ENCODE peak calls at places on chromosomes 7 and 10, in six cellular contexts. One of them, this sample, is unnamed.

GRCh38 chr7:18974803-18975202 is 142.6 kb downstream of the TWIST1 start:
- DNase-seq in cardiac septum: no peak
- DNase-seq in activated effector memory CD4-positive, alpha-beta T cell treated with anti-CD3 and anti-CD28 coated beads, Interleukin-2, amount 50 U/mL, for 16 hours: no peak
- DNase-seq in T-helper 9 cell: no peak
- DNase-seq in psoas muscle: no peak
- DNase-seq in MCF 10A: peak
- DNase-seq in this sample: no peak

GRCh38 chr10:5373321-5373720 is 8.6 kb downstream of the UCN3 start:
- DNase-seq in cardiac septum: no peak
- DNase-seq in activated effector memory CD4-positive, alpha-beta T cell treated with anti-CD3 and anti-CD28 coated beads, Interleukin-2, amount 50 U/mL, for 16 hours: no peak
- DNase-seq in T-helper 9 cell: no peak
- DNase-seq in psoas muscle: no peak
- DNase-seq in MCF 10A: no peak
- DNase-seq in this sample: no peak

GRCh38 chr7:7529328-7529727 is 6.3 kb downstream of the COL28A1 start:
- DNase-seq in cardiac septum: no peak
- DNase-seq in activated effector memory CD4-positive, alpha-beta T cell treated with anti-CD3 and anti-CD28 coated beads, Interleukin-2, amount 50 U/mL, for 16 hours: no peak
- DNase-seq in T-helper 9 cell: no peak
- DNase-seq in psoas muscle: no peak
- DNase-seq in MCF 10A: no peak
- DNase-seq in this sample: no peak

GRCh38 chr10:131843881-131844284 is 56.9 kb upstream of the PPP2R2D start:
- DNase-seq in cardiac septum: peak
- DNase-seq in activated effector memory CD4-positive, alpha-beta T cell treated with anti-CD3 and anti-CD28 coated beads, Interleukin-2, amount 50 U/mL, for 16 hours: peak
- DNase-seq in T-helper 9 cell: no peak
- DNase-seq in psoas muscle: peak
- DNase-seq in MCF 10A: no peak
- DNase-seq in this sample: no peak

GRCh38 chr10:132421377-132422168 is 24.6 kb downstream of the PWWP2B start:
- DNase-seq in cardiac septum: peak
- DNase-seq in activated effector memory CD4-positive, alpha-beta T cell treated with anti-CD3 and anti-CD28 coated beads, Interleukin-2, amount 50 U/mL, for 16 hours: no peak
- DNase-seq in T-helper 9 cell: no peak
- DNase-seq in psoas muscle: peak
- DNase-seq in MCF 10A: peak
- DNase-seq in this sample: no peak

GRCh38 chr10:84329986-84330651 is 1.7 kb downstream of the CCSER2 start:
- DNase-seq in cardiac septum: no peak
- DNase-seq in activated effector memory CD4-positive, alpha-beta T cell treated with anti-CD3 and anti-CD28 coated beads, Interleukin-2, amount 50 U/mL, for 16 hours: no peak
- DNase-seq in T-helper 9 cell: no peak
- DNase-seq in psoas muscle: no peak
- DNase-seq in MCF 10A: no peak
- DNase-seq in this sample: no peak

GRCh38 chr10:74827045-74827441 is 643 bp downstream of the KAT6B start:
- DNase-seq in cardiac septum: no peak
- DNase-seq in activated effector memory CD4-positive, alpha-beta T cell treated with anti-CD3 and anti-CD28 coated beads, Interleukin-2, amount 50 U/mL, for 16 hours: no peak
- DNase-seq in T-helper 9 cell: no peak
- DNase-seq in psoas muscle: no peak
- DNase-seq in MCF 10A: no peak
- DNase-seq in this sample: no peak

GRCh38 chr7:33471636-33472242 is 342.4 kb downstream of the BBS9 start:
- DNase-seq in cardiac septum: no peak
- DNase-seq in activated effector memory CD4-positive, alpha-beta T cell treated with anti-CD3 and anti-CD28 coated beads, Interleukin-2, amount 50 U/mL, for 16 hours: no peak
- DNase-seq in T-helper 9 cell: no peak
- DNase-seq in psoas muscle: no peak
- DNase-seq in MCF 10A: no peak
- DNase-seq in this sample: peak

GRCh38 chr7:42338231-42339222 is 101.5 kb upstream of the GLI3 start:
- DNase-seq in cardiac septum: no peak
- DNase-seq in activated effector memory CD4-positive, alpha-beta T cell treated with anti-CD3 and anti-CD28 coated beads, Interleukin-2, amount 50 U/mL, for 16 hours: no peak
- DNase-seq in T-helper 9 cell: no peak
- DNase-seq in psoas muscle: no peak
- DNase-seq in MCF 10A: no peak
- DNase-seq in this sample: no peak

GRCh38 chr7:14016950-14017349 is 27.5 kb upstream of the ETV1 start:
- DNase-seq in cardiac septum: no peak
- DNase-seq in activated effector memory CD4-positive, alpha-beta T cell treated with anti-CD3 and anti-CD28 coated beads, Interleukin-2, amount 50 U/mL, for 16 hours: no peak
- DNase-seq in T-helper 9 cell: no peak
- DNase-seq in psoas muscle: no peak
- DNase-seq in MCF 10A: no peak
- DNase-seq in this sample: no peak

GRCh38 chr7:36526720-36527548 is 137.3 kb downstream of the ANLN start:
- DNase-seq in cardiac septum: no peak
- DNase-seq in activated effector memory CD4-positive, alpha-beta T cell treated with anti-CD3 and anti-CD28 coated beads, Interleukin-2, amount 50 U/mL, for 16 hours: no peak
- DNase-seq in T-helper 9 cell: no peak
- DNase-seq in psoas muscle: no peak
- DNase-seq in MCF 10A: peak
- DNase-seq in this sample: no peak

GRCh38 chr7:69765879-69766278 is 167.6 kb downstream of the AUTS2 start:
- DNase-seq in cardiac septum: no peak
- DNase-seq in activated effector memory CD4-positive, alpha-beta T cell treated with anti-CD3 and anti-CD28 coated beads, Interleukin-2, amount 50 U/mL, for 16 hours: no peak
- DNase-seq in T-helper 9 cell: no peak
- DNase-seq in psoas muscle: no peak
- DNase-seq in MCF 10A: no peak
- DNase-seq in this sample: no peak

GRCh38 chr7:81810448-81811155 is 40.8 kb upstream of the HGF start:
- DNase-seq in cardiac septum: no peak
- DNase-seq in activated effector memory CD4-positive, alpha-beta T cell treated with anti-CD3 and anti-CD28 coated beads, Interleukin-2, amount 50 U/mL, for 16 hours: no peak
- DNase-seq in T-helper 9 cell: no peak
- DNase-seq in psoas muscle: no peak
- DNase-seq in MCF 10A: no peak
- DNase-seq in this sample: no peak

GRCh38 chr7:47336178-47337020 is 245.5 kb downstream of the TNS3 start:
- DNase-seq in cardiac septum: no peak
- DNase-seq in activated effector memory CD4-positive, alpha-beta T cell treated with anti-CD3 and anti-CD28 coated beads, Interleukin-2, amount 50 U/mL, for 16 hours: no peak
- DNase-seq in T-helper 9 cell: no peak
- DNase-seq in psoas muscle: peak
- DNase-seq in MCF 10A: peak
- DNase-seq in this sample: no peak

GRCh38 chr7:151822541-151823181 is 54.3 kb downstream of the PRKAG2 start:
- DNase-seq in cardiac septum: no peak
- DNase-seq in activated effector memory CD4-positive, alpha-beta T cell treated with anti-CD3 and anti-CD28 coated beads, Interleukin-2, amount 50 U/mL, for 16 hours: no peak
- DNase-seq in T-helper 9 cell: no peak
- DNase-seq in psoas muscle: peak
- DNase-seq in MCF 10A: no peak
- DNase-seq in this sample: no peak

GRCh38 chr10:129605986-129606518 is 139.0 kb downstream of the MGMT start:
- DNase-seq in cardiac septum: no peak
- DNase-seq in activated effector memory CD4-positive, alpha-beta T cell treated with anti-CD3 and anti-CD28 coated beads, Interleukin-2, amount 50 U/mL, for 16 hours: no peak
- DNase-seq in T-helper 9 cell: no peak
- DNase-seq in psoas muscle: no peak
- DNase-seq in MCF 10A: no peak
- DNase-seq in this sample: no peak

GRCh38 chr7:32881074-32881982 is 10.2 kb downstream of the KBTBD2 start:
- DNase-seq in cardiac septum: no peak
- DNase-seq in activated effector memory CD4-positive, alpha-beta T cell treated with anti-CD3 and anti-CD28 coated beads, Interleukin-2, amount 50 U/mL, for 16 hours: no peak
- DNase-seq in T-helper 9 cell: no peak
- DNase-seq in psoas muscle: no peak
- DNase-seq in MCF 10A: peak
- DNase-seq in this sample: no peak

GRCh38 chr7:92404170-92404614 is 43.1 kb upstream of the GATAD1 start:
- DNase-seq in cardiac septum: no peak
- DNase-seq in activated effector memory CD4-positive, alpha-beta T cell treated with anti-CD3 and anti-CD28 coated beads, Interleukin-2, amount 50 U/mL, for 16 hours: no peak
- DNase-seq in T-helper 9 cell: no peak
- DNase-seq in psoas muscle: no peak
- DNase-seq in MCF 10A: no peak
- DNase-seq in this sample: no peak

GRCh38 chr7:68984331-68984730 is 613.9 kb upstream of the AUTS2 start:
- DNase-seq in cardiac septum: no peak
- DNase-seq in activated effector memory CD4-positive, alpha-beta T cell treated with anti-CD3 and anti-CD28 coated beads, Interleukin-2, amount 50 U/mL, for 16 hours: no peak
- DNase-seq in T-helper 9 cell: no peak
- DNase-seq in psoas muscle: no peak
- DNase-seq in MCF 10A: no peak
- DNase-seq in this sample: no peak

GRCh38 chr10:86292462-86293322 is 73.9 kb downstream of the GRID1 start:
- DNase-seq in cardiac septum: no peak
- DNase-seq in activated effector memory CD4-positive, alpha-beta T cell treated with anti-CD3 and anti-CD28 coated beads, Interleukin-2, amount 50 U/mL, for 16 hours: peak
- DNase-seq in T-helper 9 cell: no peak
- DNase-seq in psoas muscle: no peak
- DNase-seq in MCF 10A: no peak
- DNase-seq in this sample: no peak

GRCh38 chr7:18541189-18541870 is 45.8 kb downstream of the HDAC9 start:
- DNase-seq in cardiac septum: peak
- DNase-seq in activated effector memory CD4-positive, alpha-beta T cell treated with anti-CD3 and anti-CD28 coated beads, Interleukin-2, amount 50 U/mL, for 16 hours: no peak
- DNase-seq in T-helper 9 cell: no peak
- DNase-seq in psoas muscle: peak
- DNase-seq in MCF 10A: peak
- DNase-seq in this sample: no peak

GRCh38 chr10:101353692-101354583 is at the start of gene BTRC:
- DNase-seq in cardiac septum: peak
- DNase-seq in activated effector memory CD4-positive, alpha-beta T cell treated with anti-CD3 and anti-CD28 coated beads, Interleukin-2, amount 50 U/mL, for 16 hours: peak
- DNase-seq in T-helper 9 cell: peak
- DNase-seq in psoas muscle: peak
- DNase-seq in MCF 10A: peak
- DNase-seq in this sample: peak

GRCh38 chr7:81736088-81736487 is 33.8 kb downstream of the HGF start:
- DNase-seq in cardiac septum: no peak
- DNase-seq in activated effector memory CD4-positive, alpha-beta T cell treated with anti-CD3 and anti-CD28 coated beads, Interleukin-2, amount 50 U/mL, for 16 hours: no peak
- DNase-seq in T-helper 9 cell: no peak
- DNase-seq in psoas muscle: no peak
- DNase-seq in MCF 10A: peak
- DNase-seq in this sample: no peak

GRCh38 chr10:90930971-90931841 is 10.3 kb upstream of the ANKRD1 start:
- DNase-seq in cardiac septum: peak
- DNase-seq in activated effector memory CD4-positive, alpha-beta T cell treated with anti-CD3 and anti-CD28 coated beads, Interleukin-2, amount 50 U/mL, for 16 hours: no peak
- DNase-seq in T-helper 9 cell: no peak
- DNase-seq in psoas muscle: no peak
- DNase-seq in MCF 10A: peak
- DNase-seq in this sample: no peak

GRCh38 chr10:12705943-12706342 is 295.6 kb downstream of the CCDC3 start:
- DNase-seq in cardiac septum: no peak
- DNase-seq in activated effector memory CD4-positive, alpha-beta T cell treated with anti-CD3 and anti-CD28 coated beads, Interleukin-2, amount 50 U/mL, for 16 hours: no peak
- DNase-seq in T-helper 9 cell: no peak
- DNase-seq in psoas muscle: no peak
- DNase-seq in MCF 10A: peak
- DNase-seq in this sample: no peak